ENCODE peak calls at places on chromosomes 3 and 15, in four cellular contexts. Y is heart left ventricle, Z is Caco-2, N is D341Med. W is an unnamed sample.

GRCh38 chr15:51973220-51973619 is 1.6 kb upstream of the LEO1 start:
- DNase-seq in Y (no peak), N (no peak), Z (no peak), W (no peak)

GRCh38 chr15:57025264-57025939 is 107.0 kb downstream of the TCF12 start:
- DNase-seq in Y (no peak), Z (no peak), N (no peak), W (no peak)

GRCh38 chr3:149332227-149332765 is 1.1 kb downstream of the TM4SF18 start:
- DNase-seq in Y (no peak), N (no peak), Z (no peak), W (no peak)

GRCh38 chr3:44525060-44525459 is 29.9 kb upstream of the ZKSCAN7 start:
- DNase-seq in N (no peak), Z (no peak), Y (no peak), W (no peak)

GRCh38 chr3:108110965-108111364 is 20.1 kb upstream of the CD47 start:
- DNase-seq in Y (no peak), N (no peak), Z (no peak), W (no peak)

GRCh38 chr15:80207887-80208286 is 44.1 kb downstream of the CTXND1 start:
- DNase-seq in N (no peak), Z (peak; percentile 29), Y (no peak), W (no peak)

GRCh38 chr15:70258369-70259029 is 160.8 kb upstream of the TLE3 start:
- DNase-seq in N (no peak), Z (no peak), Y (no peak), W (no peak)

GRCh38 chr3:14393440-14394111 is 8.8 kb upstream of the SLC6A6 start:
- DNase-seq in Z (no peak), N (no peak), Y (no peak), W (no peak)

GRCh38 chr3:40116478-40117162 is 192.9 kb upstream of the EIF1B start:
- DNase-seq in Y (no peak), Z (no peak), N (no peak), W (no peak)

W was measured in NCI-H82.